ENCODE peak calls at places on chromosomes 11 and 22, in five cellular contexts. V is astrocyte of the hippocampus; B is cardiac muscle cell; S is activated effector memory CD4-positive, alpha-beta T cell treated with anti-CD3 and anti-CD28 coated beads, Interleukin-2, amount 50 U/mL, for 16 hours; D is H54. H is an unnamed sample.

GRCh38 chr11:74030668-74031309 is 21.9 kb upstream of the UCP3 start:
- DNase-seq in S (no peak), B (no peak), V (no peak), D (no peak), H (no peak)

GRCh38 chr22:45696227-45696626 is 24.6 kb downstream of the ATXN10 start:
- DNase-seq in D (no peak), V (no peak), B (no peak), S (no peak), H (no peak)

GRCh38 chr11:118263694-118264567 is at the start of gene MPZL2:
- DNase-seq in B (no peak), S (no peak), D (no peak), V (no peak), H (no peak)

GRCh38 chr22:23526588-23527315 is 53.3 kb downstream of the IGLL1 start:
- DNase-seq in S (no peak), B (no peak), D (no peak), V (no peak), H (no peak)

GRCh38 chr11:131073167-131073566 is 156.9 kb upstream of the SNX19 start:
- DNase-seq in S (no peak), B (no peak), V (no peak), D (no peak), H (no peak)

GRCh38 chr22:28299760-28300159 is 379.9 kb downstream of the TTC28 start:
- DNase-seq in S (no peak), V (peak; percentile 72), B (peak; percentile 93), D (no peak), H (no peak)

GRCh38 chr11:128279861-128280260 is 307.5 kb downstream of the ETS1 start:
- DNase-seq in D (no peak), B (peak; percentile 16), S (no peak), V (no peak), H (no peak)

GRCh38 chr11:9002920-9003572 is 755 bp downstream of the NRIP3 start:
- DNase-seq in B (no peak), S (peak; percentile 66), D (no peak), V (no peak), H (no peak)

GRCh38 chr11:34682822-34683221 is 61.9 kb downstream of the EHF start:
- DNase-seq in B (peak; percentile 12), V (peak; percentile 50), S (no peak), D (peak; percentile 1), H (no peak)

GRCh38 chr22:38872831-38873248 is 824 bp upstream of the CBX6 start:
- DNase-seq in B (peak; percentile 58), V (peak; percentile 57), S (peak; percentile 74), D (peak; percentile 38), H (peak; percentile 85)

GRCh38 chr22:38431266-38432010 is 23.6 kb downstream of the KCNJ4 start:
- DNase-seq in S (no peak), V (no peak), D (no peak), B (no peak), H (no peak)

GRCh38 chr11:45412033-45412432 is 125.9 kb upstream of the SYT13 start:
- DNase-seq in B (peak; percentile 44), V (no peak), S (no peak), D (peak; percentile 52), H (no peak)

GRCh38 chr11:75513250-75513649 is 12.5 kb downstream of the GDPD5 start:
- DNase-seq in V (peak; percentile 35), D (no peak), S (no peak), B (peak; percentile 48), H (no peak)

GRCh38 chr22:29267462-29267857 is 321 bp downstream of the RHBDD3 start:
- DNase-seq in S (no peak), B (no peak), D (no peak), V (peak; percentile 21), H (no peak)

GRCh38 chr11:130629039-130629438 is 180.6 kb downstream of the ADAMTS15 start:
- DNase-seq in D (no peak), V (no peak), S (no peak), B (no peak), H (no peak)

GRCh38 chr11:77141034-77141433 is 13.0 kb downstream of the MYO7A start:
- DNase-seq in B (peak; percentile 63), D (no peak), S (no peak), V (peak; percentile 56), H (no peak)

GRCh38 chr11:77557553-77557952 is 32.2 kb upstream of the AQP11 start:
- DNase-seq in S (no peak), D (no peak), V (peak; percentile 25), B (peak; percentile 19), H (no peak)

GRCh38 chr11:65625628-65626342 is 10.2 kb downstream of the PCNX3 start:
- DNase-seq in V (peak; percentile 73), B (peak; percentile 50), S (peak; percentile 81), D (no peak), H (peak; percentile 81)

GRCh38 chr22:40040927-40041326 is 46.2 kb downstream of the FAM83F start:
- DNase-seq in B (peak; percentile 92), D (no peak), V (peak; percentile 29), S (no peak), H (peak; percentile 77)

GRCh38 chr11:102237096-102237735 is 80.1 kb upstream of the BIRC3 start:
- DNase-seq in V (peak; percentile 69), S (no peak), D (no peak), B (no peak), H (no peak)

GRCh38 chr11:20658135-20658534 is 11.3 kb upstream of the NELL1 start:
- DNase-seq in S (no peak), D (no peak), V (no peak), B (no peak), H (no peak)

H was measured in sciatic nerve.